ENCODE peak calls at places on chromosomes 2 and 18, in six cellular contexts. C, X, W, U, G and E are unnamed samples.

GRCh38 chr2:144477943-144478283 is 42.0 kb downstream of the ZEB2 start:
- DNase-seq in C (no peak), X (no peak), G (no peak), U (no peak), W (no peak), E (no peak)

GRCh38 chr2:11939523-11939922 is 193.1 kb downstream of the LPIN1 start:
- DNase-seq in W (no peak), G (no peak), X (no peak), U (no peak), C (no peak), E (no peak)

GRCh38 chr2:12809526-12809925 is 92.8 kb downstream of the TRIB2 start:
- DNase-seq in G (no peak), X (no peak), C (no peak), U (no peak), W (no peak), E (no peak)

GRCh38 chr2:9703085-9703641 is 72.4 kb upstream of the YWHAQ start:
- DNase-seq in C (no peak), W (no peak), X (peak; percentile 32), G (no peak), U (peak; percentile 97), E (peak; percentile 84)

GRCh38 chr18:47815486-47816270 is 114.8 kb downstream of the SMAD2 start:
- DNase-seq in G (no peak), U (no peak), W (no peak), X (no peak), C (no peak), E (no peak)

GRCh38 chr2:119260636-119261497 is 37.2 kb downstream of the STEAP3 start:
- DNase-seq in X (no peak), U (no peak), W (no peak), G (no peak), C (no peak), E (peak; percentile 16)

GRCh38 chr2:106852103-106852502 is 33.9 kb downstream of the ST6GAL2 start:
- DNase-seq in G (no peak), X (no peak), W (no peak), C (no peak), U (no peak), E (no peak)

GRCh38 chr2:162198239-162198638 is 45.0 kb downstream of the FAP start:
- DNase-seq in U (peak; percentile 8), W (no peak), G (no peak), X (no peak), C (no peak), E (peak; percentile 54)